ENCODE peak calls at places on chromosomes 7 and 10, in four cellular contexts. B is K562, M is GM12878, R is HL-60. G is an unnamed sample.

GRCh38 chr7:45402480-45403218 is 171.5 kb upstream of the ADCY1 start:
- DNase-seq in B (no peak), M (peak; percentile 3), R (peak; percentile 80), G (no peak)

GRCh38 chr7:122802211-122802833 is 83.9 kb downstream of the CADPS2 start:
- DNase-seq in B (no peak), M (no peak), R (no peak), G (no peak)

GRCh38 chr10:84440781-84441180 is 112.4 kb downstream of the CCSER2 start:
- DNase-seq in B (no peak), M (no peak), R (no peak), G (no peak)

GRCh38 chr7:138867744-138868143 is 69.7 kb upstream of the ATP6V0A4 start:
- DNase-seq in B (no peak), M (no peak), R (no peak), G (no peak)

GRCh38 chr10:48266528-48266927 is 8.0 kb downstream of the FRMPD2 start:
- DNase-seq in B (no peak), M (no peak), R (no peak), G (no peak)

GRCh38 chr10:121497513-121497912 is 100.7 kb downstream of the FGFR2 start:
- DNase-seq in B (no peak), M (no peak), R (no peak), G (no peak)

GRCh38 chr10:47239211-47239610 is 60.8 kb upstream of the GDF10 start:
- DNase-seq in B (no peak), M (no peak), R (peak; percentile 27), G (no peak)

GRCh38 chr10:113782986-113783704 is 31.7 kb downstream of the PLEKHS1 start:
- DNase-seq in B (no peak), M (no peak), R (no peak), G (no peak)

GRCh38 chr7:55127135-55127551 is 108.3 kb downstream of the EGFR start:
- DNase-seq in B (no peak), M (no peak), R (no peak), G (no peak)

GRCh38 chr10:31635415-31636065 is 293.1 kb downstream of the ARHGAP12 start:
- DNase-seq in B (no peak), M (no peak), R (no peak), G (no peak)

GRCh38 chr7:113120647-113121046 is 2.3 kb upstream of the SMIM30 start:
- DNase-seq in B (no peak), M (no peak), R (peak; percentile 75), G (no peak)

GRCh38 chr7:66689081-66689480 is 51.5 kb upstream of the RABGEF1 start:
- DNase-seq in B (no peak), M (no peak), R (no peak), G (no peak)

GRCh38 chr10:97483526-97483925 is 14.7 kb downstream of the MMS19 start:
- DNase-seq in B (no peak), M (no peak), R (no peak), G (no peak)

GRCh38 chr7:12868027-12868426 is 180.6 kb downstream of the ARL4A start:
- DNase-seq in B (no peak), M (no peak), R (no peak), G (no peak)

GRCh38 chr7:87875151-87876039 is 765 bp downstream of the SLC25A40 start:
- DNase-seq in B (peak; percentile 41), M (no peak), R (no peak), G (peak; percentile 17)

GRCh38 chr7:74059681-74060588 is 23.7 kb upstream of the LIMK1 start:
- DNase-seq in B (no peak), M (no peak), R (no peak), G (no peak)

GRCh38 chr10:494149-494542 is 195.3 kb downstream of the DIP2C start:
- DNase-seq in B (no peak), M (no peak), R (no peak), G (no peak)

GRCh38 chr10:492896-493295 is 196.6 kb downstream of the DIP2C start:
- DNase-seq in B (no peak), M (no peak), R (no peak), G (no peak)

GRCh38 chr10:491667-492424 is 197.6 kb downstream of the DIP2C start:
- DNase-seq in B (no peak), M (no peak), R (no peak), G (no peak)

GRCh38 chr10:493391-494148 is 195.9 kb downstream of the DIP2C start:
- DNase-seq in B (no peak), M (no peak), R (no peak), G (no peak)

DNA sequence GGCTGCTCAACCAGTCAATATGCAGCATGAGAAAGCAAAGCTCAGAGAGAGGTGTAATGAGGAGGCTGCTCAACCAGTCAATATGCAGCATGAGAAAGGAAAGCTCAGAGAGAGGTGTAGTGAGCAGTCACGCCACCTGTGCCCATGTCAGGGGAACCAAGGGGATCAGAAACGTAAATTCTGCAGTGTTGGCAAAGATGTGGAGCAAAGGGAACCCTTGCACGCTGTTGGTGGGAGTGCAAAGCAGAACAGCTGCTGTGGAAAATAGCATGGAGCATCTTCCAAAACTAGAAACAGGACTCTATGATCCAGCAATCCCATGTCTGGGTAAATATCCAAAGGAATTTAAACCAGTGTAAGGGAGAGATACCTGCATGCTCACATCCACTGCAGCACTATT is 194.9 kb downstream of the DIP2C start:
- DNase-seq in B (no peak), M (no peak), R (no peak), G (no peak)
- TF ChIP-seq SPI1 in B (no peak), M (no peak), R (no peak), G (no peak)

GRCh38 chr7:44043902-44044301 is 600 bp upstream of the DBNL start:
- DNase-seq in B (no peak), M (no peak), R (no peak), G (no peak)
- TF ChIP-seq SPI1 in B (no peak), M (no peak), R (no peak), G (no peak)

DNA sequence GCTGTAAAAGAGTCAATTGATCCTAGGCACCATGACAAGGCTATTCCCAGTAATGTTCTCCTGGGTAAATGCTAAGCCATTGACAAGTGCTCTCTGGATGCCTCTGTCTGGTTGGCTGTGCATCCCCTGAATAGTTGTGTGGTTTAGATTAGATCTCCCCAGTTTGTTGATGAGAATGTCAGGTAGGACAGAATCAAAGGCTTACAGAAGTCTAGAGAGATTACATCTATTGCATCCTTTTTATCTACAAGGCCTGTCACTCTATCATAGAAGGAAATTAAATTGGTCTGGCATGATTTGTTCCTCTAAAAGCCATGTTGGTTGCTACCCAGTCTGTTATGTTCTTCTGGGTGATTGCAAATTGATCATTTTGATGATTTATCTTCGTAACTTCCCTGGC is 548.3 kb downstream of the GATA3 start:
- DNase-seq in B (no peak), M (no peak), R (no peak), G (no peak)
- TF ChIP-seq SPI1 in B (no peak), M (no peak), R (no peak), G (no peak)

GRCh38 chr7:35727571-35727970 is 32.6 kb upstream of the HERPUD2 start:
- DNase-seq in B (no peak), M (no peak), R (no peak), G (no peak)
- TF ChIP-seq SPI1 in B (no peak), M (no peak), R (no peak), G (no peak)

DNA sequence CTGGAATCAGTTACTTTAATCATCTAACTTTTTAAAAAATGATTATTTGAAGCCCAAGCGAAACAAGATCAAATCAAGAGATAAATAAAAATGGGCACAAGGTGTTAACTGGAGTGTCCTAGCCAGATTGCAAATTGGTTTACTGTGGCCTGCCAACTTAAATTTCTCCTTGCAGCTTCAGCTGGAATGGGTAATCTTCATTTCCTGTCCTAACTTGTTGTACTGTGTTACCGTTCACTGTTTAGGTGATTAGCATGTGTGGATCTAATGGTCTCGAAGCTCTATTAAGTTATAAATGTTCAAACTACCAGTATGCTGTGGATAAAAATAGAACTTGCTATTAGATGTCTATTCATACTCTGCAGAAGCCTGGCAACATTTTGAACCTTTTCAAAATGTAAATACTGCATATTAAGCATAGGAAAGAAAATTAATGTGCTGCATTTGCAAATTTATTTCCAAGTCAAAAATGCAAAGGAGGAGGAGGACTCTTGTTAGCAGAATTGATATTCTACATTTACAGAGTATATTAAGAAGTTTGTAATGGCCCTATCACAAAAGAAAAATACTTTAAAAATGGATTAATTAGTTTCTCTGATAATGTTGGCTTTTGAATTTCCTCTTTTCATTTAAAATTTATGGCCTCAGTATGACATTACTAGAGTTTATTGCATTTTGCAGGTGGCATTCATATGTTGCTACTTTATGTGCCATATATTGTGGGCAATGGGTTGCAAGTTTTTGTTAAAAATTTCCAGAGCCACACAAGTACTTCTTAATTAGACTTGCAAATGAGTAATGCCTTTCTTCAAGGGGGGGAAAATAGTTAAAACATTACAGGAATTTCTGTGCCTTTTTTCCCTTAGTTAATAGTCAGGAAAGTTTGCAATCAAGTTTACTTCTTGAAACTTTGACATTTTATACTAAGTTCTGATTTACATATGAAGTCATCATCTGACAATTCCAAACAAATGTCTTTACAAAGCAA is 92.1 kb downstream of the CABCOCO1 start:
- DNase-seq in B (no peak), M (no peak), R (no peak), G (no peak)
- TF ChIP-seq SPI1 in B (no peak), M (no peak), R (no peak), G (no peak)

GRCh38 chr7:34078864-34079263 is 173.5 kb downstream of the BMPER start:
- DNase-seq in B (no peak), M (no peak), R (no peak), G (no peak)

GRCh38 chr7:34077168-34077567 is 171.8 kb downstream of the BMPER start:
- DNase-seq in B (no peak), M (no peak), R (no peak), G (no peak)

GRCh38 chr7:34073676-34074075 is 168.3 kb downstream of the BMPER start:
- DNase-seq in B (no peak), M (no peak), R (no peak), G (no peak)

GRCh38 chr7:34075543-34075942 is 170.2 kb downstream of the BMPER start:
- DNase-seq in B (no peak), M (no peak), R (no peak), G (no peak)

DNA sequence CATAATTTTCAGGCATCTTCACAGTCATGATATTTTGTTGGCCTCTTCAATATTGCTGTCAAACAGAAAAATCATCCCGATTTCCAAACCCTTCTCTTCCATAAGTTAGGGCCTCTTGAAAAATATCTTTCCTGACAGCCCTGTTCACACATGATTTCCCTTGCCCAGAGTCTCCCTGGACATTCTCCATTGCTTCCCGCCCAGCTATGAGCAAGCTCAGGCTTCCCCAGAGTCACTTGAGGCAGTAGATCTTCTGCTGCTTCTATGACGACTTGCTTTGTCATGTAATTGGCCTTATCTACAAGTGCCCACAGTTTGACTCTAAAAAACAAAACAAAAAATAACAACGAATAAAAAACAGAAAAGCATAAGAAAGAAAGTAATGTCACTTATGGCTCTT is 170.6 kb downstream of the BMPER start:
- DNase-seq in B (no peak), M (no peak), R (no peak), G (no peak)
- TF ChIP-seq SPI1 in B (no peak), M (no peak), R (no peak), G (no peak)

DNA sequence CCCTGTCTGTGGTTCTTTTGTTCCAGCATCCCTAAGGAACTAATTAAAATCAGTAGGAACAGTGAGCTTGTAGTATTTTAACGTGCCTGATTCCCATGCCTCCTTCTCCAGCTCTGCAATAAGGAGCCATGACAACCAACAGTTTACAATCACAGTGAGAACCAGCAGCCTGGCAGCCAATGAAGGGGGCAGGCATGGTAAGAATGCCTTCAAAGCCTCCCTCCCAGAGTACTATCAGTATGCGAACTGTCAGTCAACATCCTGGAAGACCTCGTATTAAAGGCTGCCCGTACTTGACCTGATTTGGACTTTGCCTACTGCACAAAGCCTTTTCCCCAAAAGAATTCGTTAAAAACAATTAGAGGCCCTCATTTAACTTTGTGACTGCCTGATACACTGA is 7.7 kb downstream of the ZPBP start:
- DNase-seq in B (no peak), M (no peak), R (no peak), G (no peak)
- TF ChIP-seq SPI1 in B (no peak), M (no peak), R (no peak), G (no peak)

GRCh38 chr7:51017576-51018535 is 235.2 kb upstream of the GRB10 start:
- DNase-seq in B (no peak), M (no peak), R (no peak), G (no peak)
- TF ChIP-seq SPI1 in B (no peak), M (no peak), R (no peak), G (no peak)

G was measured in GM12891.